ENCODE peak calls at places on chromosomes 16 and 17, in four cellular contexts. R is ureter, F is NCI-H1105, Z is posterior vena cava. L is an unnamed sample.

GRCh38 chr16:22402191-22402590 is 27.8 kb upstream of the CDR2 start:
- DNase-seq in F (no peak), R (no peak), Z (no peak), L (no peak)

GRCh38 chr16:49592507-49593422 is 219.2 kb downstream of the C16orf78 start:
- DNase-seq in Z (peak; percentile 52), F (peak; percentile 64), R (no peak), L (peak; percentile 51)

GRCh38 chr17:74879308-74879707 is 6.5 kb upstream of the FDXR start:
- DNase-seq in R (no peak), Z (no peak), F (no peak), L (no peak)

GRCh38 chr16:87724490-87725291 is 41.1 kb downstream of the KLHDC4 start:
- DNase-seq in R (no peak), Z (no peak), F (no peak), L (no peak)

GRCh38 chr16:85150331-85150940 is 38.2 kb upstream of the CIBAR2 start:
- DNase-seq in F (no peak), Z (no peak), R (no peak), L (no peak)

GRCh38 chr17:74645010-74645409 is 21.5 kb upstream of the CD300E start:
- DNase-seq in Z (no peak), R (no peak), F (no peak), L (no peak)

GRCh38 chr16:14284930-14285541 is 213.9 kb downstream of the MRTFB start:
- DNase-seq in R (no peak), Z (peak; percentile 87), F (peak; percentile 40), L (no peak)

GRCh38 chr17:28842282-28843012 is at the start of gene FAM222B:
- DNase-seq in Z (peak; percentile 96), R (peak; percentile 81), F (peak; percentile 83), L (peak; percentile 81)

GRCh38 chr17:1802429-1802828 is 27.3 kb downstream of the SMYD4 start:
- DNase-seq in R (no peak), Z (no peak), F (no peak), L (no peak)

GRCh38 chr17:44011876-44012275 is 2.9 kb downstream of the TMEM101 start:
- DNase-seq in R (no peak), F (no peak), Z (no peak), L (peak; percentile 55)

GRCh38 chr17:57732062-57732461 is 13.0 kb downstream of the CCDC182 start:
- DNase-seq in F (peak; percentile 89), R (no peak), Z (no peak), L (peak; percentile 88)

GRCh38 chr17:16920628-16921020 is 51.3 kb downstream of the TNFRSF13B start:
- DNase-seq in R (peak; percentile 32), Z (peak; percentile 49), F (no peak), L (peak; percentile 18)

GRCh38 chr17:11330871-11331270 is 89.9 kb downstream of the SHISA6 start:
- DNase-seq in Z (no peak), R (no peak), F (no peak), L (no peak)

GRCh38 chr16:67723151-67723915 is 4.2 kb upstream of the GFOD2 start:
- DNase-seq in Z (peak; percentile 70), F (no peak), R (no peak), L (no peak)

GRCh38 chr17:16131593-16131992 is 83.7 kb downstream of the NCOR1 start:
- DNase-seq in Z (no peak), F (no peak), R (no peak), L (no peak)

GRCh38 chr16:31713945-31714898 is 159.4 kb upstream of the ZNF267 start:
- DNase-seq in R (no peak), Z (no peak), F (no peak), L (no peak)

GRCh38 chr17:78665952-78666920 is 89.0 kb upstream of the DNAH17 start:
- DNase-seq in Z (no peak), R (no peak), F (no peak), L (no peak)

GRCh38 chr16:57166951-57167350 is 18.9 kb downstream of the PSME3IP1 start:
- DNase-seq in R (no peak), F (no peak), Z (no peak), L (no peak)

GRCh38 chr17:12627776-12628491 is 37.8 kb upstream of the MYOCD start:
- DNase-seq in R (no peak), Z (no peak), F (no peak), L (no peak)

L was measured in left lobe of liver.